ENCODE peak calls at places on chromosomes 13 and 19, in four cellular contexts. One of them, this sample, is unnamed.

GRCh38 chr13:87498681-87499080 is 172.5 kb upstream of the SLITRK5 start:
- DNase-seq in Peyer's patch: no peak
- DNase-seq in transverse colon: no peak
- DNase-seq in breast epithelium: no peak
- DNase-seq in this sample: no peak

GRCh38 chr19:4064551-4065260 is 2.0 kb downstream of the ZBTB7A start:
- DNase-seq in Peyer's patch: peak; percentile 76
- DNase-seq in transverse colon: peak; percentile 66
- DNase-seq in breast epithelium: no peak
- DNase-seq in this sample: no peak

GRCh38 chr19:5973867-5974635 is 3.9 kb downstream of the RANBP3 start:
- DNase-seq in Peyer's patch: no peak
- DNase-seq in transverse colon: no peak
- DNase-seq in breast epithelium: no peak
- DNase-seq in this sample: no peak

GRCh38 chr19:42311612-42312160 is 1.4 kb upstream of the TMEM145 start:
- DNase-seq in Peyer's patch: no peak
- DNase-seq in transverse colon: no peak
- DNase-seq in breast epithelium: no peak
- DNase-seq in this sample: no peak

GRCh38 chr19:10568444-10568825 is 344 bp downstream of the CDKN2D start:
- DNase-seq in Peyer's patch: peak; percentile 73
- DNase-seq in transverse colon: peak; percentile 63
- DNase-seq in breast epithelium: peak; percentile 51
- DNase-seq in this sample: no peak

GRCh38 chr19:38284422-38284821 is 19.6 kb upstream of the C19orf33 start:
- DNase-seq in Peyer's patch: no peak
- DNase-seq in transverse colon: no peak
- DNase-seq in breast epithelium: no peak
- DNase-seq in this sample: no peak

GRCh38 chr13:113179374-113180230 is 21.2 kb downstream of the PROZ start:
- DNase-seq in Peyer's patch: no peak
- DNase-seq in transverse colon: no peak
- DNase-seq in breast epithelium: no peak
- DNase-seq in this sample: no peak

GRCh38 chr13:66992183-66992582 is 238.0 kb downstream of the PCDH9 start:
- DNase-seq in Peyer's patch: no peak
- DNase-seq in transverse colon: no peak
- DNase-seq in breast epithelium: no peak
- DNase-seq in this sample: no peak

GRCh38 chr13:36819811-36820140 is 754 bp downstream of the RFXAP start:
- DNase-seq in Peyer's patch: no peak
- DNase-seq in transverse colon: no peak
- DNase-seq in breast epithelium: no peak
- DNase-seq in this sample: no peak

GRCh38 chr13:113399755-113400149 is 35.8 kb upstream of the GRTP1 start:
- DNase-seq in Peyer's patch: peak; percentile 23
- DNase-seq in transverse colon: no peak
- DNase-seq in breast epithelium: no peak
- DNase-seq in this sample: no peak

GRCh38 chr19:57872450-57872849 is 16.4 kb downstream of the ZNF814 start:
- DNase-seq in Peyer's patch: no peak
- DNase-seq in transverse colon: no peak
- DNase-seq in breast epithelium: no peak
- DNase-seq in this sample: no peak
- H3K9me3 ChIP-seq in Peyer's patch: peaks cover 4% of the 10 kb centered on the region
- H3K9me3 ChIP-seq in transverse colon: peaks cover 88% of the 10 kb centered on the region
- H3K9me3 ChIP-seq in breast epithelium: peaks cover 94% of the 10 kb centered on the region
- H3K9me3 ChIP-seq in this sample: peaks cover 18% of the 10 kb centered on the region

DNA sequence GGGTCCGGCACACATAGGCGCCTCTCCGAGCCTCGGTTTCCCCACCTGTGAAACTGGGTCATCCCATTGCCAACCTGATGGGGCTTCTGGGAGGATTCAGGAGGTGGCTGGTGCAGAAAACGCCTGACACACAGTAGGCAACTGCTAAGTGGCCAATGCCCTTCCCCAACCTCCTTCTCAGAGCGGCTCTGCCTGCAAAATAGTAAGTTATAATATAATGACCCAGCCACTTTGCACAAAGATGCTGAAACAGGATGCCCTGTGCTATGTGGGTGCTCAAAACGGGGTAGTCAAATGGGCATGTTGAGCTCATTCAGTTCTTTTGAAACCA is 453 bp downstream of the MARCHF2 start:
- DNase-seq in Peyer's patch: no peak
- DNase-seq in transverse colon: no peak
- DNase-seq in breast epithelium: no peak
- DNase-seq in this sample: no peak
- H3K27ac ChIP-seq in Peyer's patch: peak overlapping the region; percentile 71
- H3K27ac ChIP-seq in transverse colon: peak overlapping the region; percentile 83
- H3K27ac ChIP-seq in breast epithelium: peak overlapping the region; percentile 49
- H3K27ac ChIP-seq in this sample: peak overlapping the region; percentile 71

GRCh38 chr19:12450817-12451216 is 10.0 kb upstream of the ZNF443 start:
- DNase-seq in Peyer's patch: no peak
- DNase-seq in transverse colon: no peak
- DNase-seq in breast epithelium: no peak
- DNase-seq in this sample: no peak
- H3K9me3 ChIP-seq in Peyer's patch: no peaks in the 10 kb centered on the region
- H3K9me3 ChIP-seq in transverse colon: peaks cover 15% of the 10 kb centered on the region
- H3K9me3 ChIP-seq in breast epithelium: peaks cover 9% of the 10 kb centered on the region
- H3K9me3 ChIP-seq in this sample: no peaks in the 10 kb centered on the region

GRCh38 chr19:8877854-8878705 is 45.9 kb downstream of the MBD3L1 start:
- DNase-seq in Peyer's patch: no peak
- DNase-seq in transverse colon: no peak
- DNase-seq in breast epithelium: no peak
- DNase-seq in this sample: no peak

GRCh38 chr19:8881512-8881911 is 49.3 kb downstream of the MBD3L1 start:
- DNase-seq in Peyer's patch: no peak
- DNase-seq in transverse colon: no peak
- DNase-seq in breast epithelium: no peak
- DNase-seq in this sample: no peak

GRCh38 chr19:8884416-8884815 is 52.2 kb downstream of the MBD3L1 start:
- DNase-seq in Peyer's patch: no peak
- DNase-seq in transverse colon: no peak
- DNase-seq in breast epithelium: no peak
- DNase-seq in this sample: no peak

GRCh38 chr19:8880864-8881488 is 48.8 kb downstream of the MBD3L1 start:
- DNase-seq in Peyer's patch: no peak
- DNase-seq in transverse colon: no peak
- DNase-seq in breast epithelium: no peak
- DNase-seq in this sample: no peak
- H3K27ac ChIP-seq in Peyer's patch: no peak overlapping the region
- H3K27ac ChIP-seq in transverse colon: no peak overlapping the region
- H3K27ac ChIP-seq in breast epithelium: no peak overlapping the region
- H3K27ac ChIP-seq in this sample: no peak overlapping the region

GRCh38 chr19:44476559-44477408 is 23.5 kb downstream of the ZNF180 start:
- DNase-seq in Peyer's patch: no peak
- DNase-seq in transverse colon: no peak
- DNase-seq in breast epithelium: no peak
- DNase-seq in this sample: no peak
- H3K9me3 ChIP-seq in Peyer's patch: peaks cover 70% of the 10 kb centered on the region
- H3K9me3 ChIP-seq in transverse colon: peaks cover 97% of the 10 kb centered on the region
- H3K9me3 ChIP-seq in breast epithelium: peaks cover 100% of the 10 kb centered on the region
- H3K9me3 ChIP-seq in this sample: peaks cover 100% of the 10 kb centered on the region

DNA sequence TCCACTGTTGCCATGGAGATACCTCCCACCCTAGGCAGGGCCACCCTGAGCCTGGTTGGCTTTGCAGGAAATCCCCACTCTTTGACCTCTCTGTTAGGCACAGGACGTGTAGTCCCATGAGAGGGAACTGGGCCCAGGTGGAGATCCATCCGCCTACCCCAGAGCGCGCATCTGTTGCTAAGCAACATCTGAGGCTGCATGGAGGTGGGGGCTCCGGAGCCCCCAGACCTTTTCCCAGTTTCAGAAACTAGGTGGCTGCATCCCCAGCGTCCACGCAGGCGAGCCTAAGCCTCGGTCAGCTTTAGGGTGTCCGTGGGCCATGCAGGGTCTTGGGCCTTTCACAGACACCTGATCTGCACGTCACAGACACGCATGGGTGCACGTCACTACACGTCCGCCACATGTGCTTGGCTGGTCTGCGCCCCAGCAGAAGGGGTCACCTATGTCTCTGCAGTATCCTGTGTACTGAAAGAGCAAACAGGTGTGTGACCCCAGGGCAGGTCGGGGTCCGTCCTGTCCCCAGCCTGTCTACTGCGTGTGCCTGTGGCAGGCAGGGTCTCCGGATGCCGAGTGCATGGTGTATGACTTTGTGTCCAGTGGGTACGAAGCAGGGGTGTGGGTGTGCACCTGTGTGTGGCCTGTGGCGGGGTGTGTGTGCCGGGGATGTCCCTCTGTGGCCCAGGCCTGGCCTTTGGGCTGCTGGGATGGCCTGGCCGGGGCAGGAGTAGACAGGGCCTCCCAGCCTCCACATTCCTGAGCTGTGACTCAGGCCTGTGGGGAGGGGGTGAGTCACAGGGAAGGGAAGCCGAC is 4.1 kb upstream of the CIRBP start:
- DNase-seq in Peyer's patch: peak; percentile 92
- DNase-seq in transverse colon: peak; percentile 79
- DNase-seq in breast epithelium: peak; percentile 79
- DNase-seq in this sample: peak; percentile 91
- H3K27ac ChIP-seq in Peyer's patch: peak overlapping the region; percentile 98
- H3K27ac ChIP-seq in transverse colon: peak overlapping the region; percentile 98
- H3K27ac ChIP-seq in breast epithelium: peak overlapping the region; percentile 97
- H3K27ac ChIP-seq in this sample: peak overlapping the region; percentile 88

DNA sequence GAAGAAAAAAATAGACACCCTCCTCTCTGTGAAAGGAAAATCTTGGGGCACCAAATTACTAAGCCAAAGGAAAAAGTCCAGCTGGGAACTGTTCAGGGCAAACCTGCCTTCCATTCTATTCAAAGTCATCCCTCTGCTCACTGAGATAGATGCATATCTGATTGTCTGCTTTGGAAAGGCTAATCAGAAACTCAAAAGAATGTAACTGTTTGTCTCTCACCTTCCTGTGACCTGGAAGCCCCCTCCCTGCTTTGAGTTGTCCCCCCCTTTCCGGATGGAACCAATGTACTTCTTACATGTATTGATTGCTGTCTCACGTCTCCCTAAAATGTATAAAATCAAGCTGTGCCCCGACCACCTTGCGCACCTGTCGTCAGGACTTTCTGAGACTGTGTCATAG is 216.0 kb upstream of the SOX1 start:
- DNase-seq in Peyer's patch: no peak
- DNase-seq in transverse colon: no peak
- DNase-seq in breast epithelium: no peak
- DNase-seq in this sample: no peak
- H3K9me3 ChIP-seq in Peyer's patch: no peaks in the 10 kb centered on the region
- H3K9me3 ChIP-seq in transverse colon: no peaks in the 10 kb centered on the region
- H3K9me3 ChIP-seq in breast epithelium: peaks cover 6% of the 10 kb centered on the region
- H3K9me3 ChIP-seq in this sample: no peaks in the 10 kb centered on the region

DNA sequence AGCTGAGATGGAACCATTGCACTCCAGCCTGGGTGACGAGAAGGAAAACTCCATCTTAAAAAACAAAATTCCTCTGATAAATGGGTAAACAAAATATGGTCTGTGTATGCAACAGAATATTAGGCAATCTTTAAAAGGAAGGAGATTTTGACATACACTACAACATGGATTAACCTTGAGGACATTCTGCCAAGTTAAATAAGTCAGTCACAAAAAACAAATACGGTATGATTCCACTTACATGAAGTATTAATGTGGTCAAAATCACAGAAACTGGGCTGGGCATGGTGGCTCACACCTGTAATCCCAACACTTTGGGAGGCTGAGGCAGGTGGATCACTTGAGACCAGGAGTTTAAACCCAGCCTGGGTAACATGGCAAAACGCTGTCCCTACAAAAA is 3.0 kb upstream of the ZNF444 start:
- DNase-seq in Peyer's patch: no peak
- DNase-seq in transverse colon: no peak
- DNase-seq in breast epithelium: no peak
- DNase-seq in this sample: no peak
- H3K27ac ChIP-seq in Peyer's patch: peak overlapping the region; percentile 54
- H3K27ac ChIP-seq in transverse colon: peak overlapping the region; percentile 77
- H3K27ac ChIP-seq in breast epithelium: peak overlapping the region; percentile 66
- H3K27ac ChIP-seq in this sample: no peak overlapping the region